ENCODE peak calls at places on chromosomes 16 and 17, in seven cellular contexts. B is neuronal stem cell; L is CD8-positive, alpha-beta T cell; G is AG04450; P is HL-60; O is heart left ventricle; A is body of pancreas. W is an unnamed sample.

GRCh38 chr16:84520778-84521770 is 16.6 kb upstream of the MEAK7 start:
- DNase-seq in P (no peak), A (no peak), B (no peak), O (no peak), G (no peak), L (no peak), W (peak)

GRCh38 chr17:76014925-76015261 is 12.2 kb downstream of the EVPL start:
- DNase-seq in O (no peak), A (peak), P (no peak), G (no peak), B (no peak), L (no peak), W (no peak)

GRCh38 chr16:11133344-11133921 is 122.6 kb downstream of the SOCS1 start:
- DNase-seq in P (peak), G (peak), L (no peak), O (peak), A (peak), B (no peak), W (peak)

GRCh38 chr17:28528329-28529011 is 22.3 kb downstream of the FOXN1 start:
- DNase-seq in A (no peak), L (no peak), B (no peak), G (no peak), O (no peak), P (no peak), W (no peak)

GRCh38 chr17:2390199-2390880 is 10.5 kb downstream of the MNT start:
- DNase-seq in G (no peak), L (no peak), A (no peak), O (peak), P (no peak), B (no peak), W (no peak)

GRCh38 chr16:81168406-81168805 is 70.1 kb upstream of the BCO1 start:
- DNase-seq in L (no peak), G (no peak), P (no peak), A (no peak), O (no peak), B (no peak), W (no peak)

GRCh38 chr17:70913086-70913485 is 743.8 kb downstream of the KCNJ2 start:
- DNase-seq in O (no peak), G (no peak), L (no peak), B (no peak), P (no peak), A (no peak), W (peak)

GRCh38 chr16:51374346-51374745 is 223.3 kb upstream of the SALL1 start:
- DNase-seq in O (no peak), B (no peak), G (peak), L (no peak), A (no peak), P (no peak), W (peak)

GRCh38 chr16:77896357-77896972 is 108.1 kb downstream of the VAT1L start:
- DNase-seq in P (no peak), O (no peak), G (no peak), L (no peak), B (no peak), A (no peak), W (peak)

GRCh38 chr16:66740010-66740409 is 11.4 kb downstream of the DYNC1LI2 start:
- DNase-seq in G (no peak), A (peak), L (peak), P (no peak), B (peak), O (no peak), W (peak)

GRCh38 chr17:50118828-50119218 is 11.1 kb downstream of the SAMD14 start:
- DNase-seq in A (no peak), L (no peak), P (no peak), G (no peak), O (no peak), B (no peak), W (no peak)

GRCh38 chr16:65062736-65063583 is 58.9 kb downstream of the CDH11 start:
- DNase-seq in O (no peak), G (no peak), B (no peak), L (no peak), A (no peak), P (no peak), W (no peak)

GRCh38 chr17:33712120-33712519 is 419.0 kb upstream of the ASIC2 start:
- DNase-seq in P (no peak), G (no peak), A (no peak), B (no peak), O (no peak), L (no peak), W (no peak)

GRCh38 chr16:2468725-2469398 is 2.2 kb upstream of the NTN3 start:
- DNase-seq in A (peak), G (no peak), O (peak), L (no peak), P (peak), B (no peak), W (no peak)

GRCh38 chr17:4530799-4531730 is 24.1 kb downstream of the MYBBP1A start:
- DNase-seq in G (no peak), O (no peak), A (no peak), B (no peak), L (no peak), P (no peak), W (peak)
- H3K27ac ChIP-seq in G (no peak), O (peak), A (no peak), B (no peak), L (no peak), P (no peak), W (no peak)

DNA sequence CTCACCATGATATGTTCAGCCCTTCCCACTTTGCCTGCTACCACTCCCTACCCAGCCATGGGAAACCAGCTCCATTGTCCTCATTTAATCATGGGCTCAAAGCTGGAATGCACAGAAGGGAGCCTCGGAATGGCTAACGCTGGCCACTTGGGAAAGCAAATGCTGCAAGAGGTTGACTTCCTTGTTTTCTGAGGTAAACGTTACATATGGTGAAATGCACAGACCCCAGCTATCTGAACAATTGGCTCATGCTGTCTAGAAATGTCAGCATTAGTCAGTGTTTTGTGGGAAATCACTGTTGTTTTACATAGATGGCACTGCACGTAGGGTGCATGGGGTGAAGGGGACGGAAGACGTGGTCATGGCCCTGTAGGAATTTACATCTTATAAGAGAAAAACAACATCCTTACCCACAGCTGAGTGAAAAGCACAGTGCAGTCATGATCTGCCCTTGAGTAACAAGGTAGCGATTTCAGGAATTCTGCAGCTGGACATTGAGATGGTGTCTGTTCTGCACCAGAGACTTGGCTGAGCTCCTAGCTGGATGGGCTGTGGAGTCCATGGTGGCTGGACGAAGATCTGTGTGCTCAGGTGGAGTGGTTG is 15.2 kb downstream of the RPTOR start:
- DNase-seq in G (peak), O (no peak), A (no peak), P (no peak), L (no peak), B (no peak), W (no peak)
- H3K27ac ChIP-seq in G (peak), O (no peak), A (no peak), P (peak), L (no peak), B (no peak), W (no peak)

DNA sequence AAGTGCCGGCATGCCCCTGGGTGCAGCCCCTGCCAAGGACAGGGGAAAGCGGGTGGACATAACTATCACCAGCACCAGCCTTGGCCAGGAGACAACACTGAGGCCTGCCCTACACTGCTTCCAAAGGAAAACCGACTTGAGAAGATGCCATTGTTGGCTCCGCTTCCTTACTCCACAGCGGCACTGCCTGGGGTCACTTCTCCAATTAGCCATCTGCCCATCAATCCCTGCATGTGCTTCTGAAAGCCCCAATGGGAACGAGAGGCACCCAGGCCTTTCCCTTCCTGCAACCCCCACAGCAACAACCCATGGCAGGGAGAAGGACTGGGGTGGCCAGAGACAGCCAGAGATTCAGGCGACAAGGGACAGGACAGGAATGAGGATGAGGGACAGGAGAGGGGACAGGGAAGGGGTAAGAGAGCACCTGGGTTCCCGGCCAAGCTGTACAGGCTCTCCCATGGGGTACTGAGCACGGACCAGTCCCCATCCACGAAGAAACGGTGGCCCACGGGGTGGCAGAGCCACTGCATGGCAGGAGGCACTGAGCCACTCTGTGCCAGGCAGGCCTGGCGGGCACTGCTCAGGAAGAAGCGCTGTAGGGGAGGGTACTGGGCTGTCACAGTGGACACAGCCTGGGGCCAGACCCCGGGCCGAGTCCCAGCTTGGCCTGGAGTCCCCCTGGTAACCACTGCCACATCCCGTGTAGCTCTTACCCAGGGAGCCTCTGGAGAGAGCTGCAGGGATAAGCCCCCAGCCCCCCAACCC is 21.2 kb downstream of the SREBF1 start:
- DNase-seq in B (no peak), P (no peak), L (no peak), O (no peak), A (no peak), G (no peak), W (no peak)
- H3K27ac ChIP-seq in B (no peak), P (no peak), L (no peak), O (peak), A (no peak), G (no peak), W (no peak)

GRCh38 chr16:16108759-16109158 is 114.5 kb downstream of the ABCC6 start:
- DNase-seq in P (no peak), O (no peak), L (no peak), G (no peak), A (peak), B (no peak), W (no peak)
- H3K27ac ChIP-seq in P (no peak), O (no peak), L (no peak), G (no peak), A (no peak), B (no peak), W (no peak)

DNA sequence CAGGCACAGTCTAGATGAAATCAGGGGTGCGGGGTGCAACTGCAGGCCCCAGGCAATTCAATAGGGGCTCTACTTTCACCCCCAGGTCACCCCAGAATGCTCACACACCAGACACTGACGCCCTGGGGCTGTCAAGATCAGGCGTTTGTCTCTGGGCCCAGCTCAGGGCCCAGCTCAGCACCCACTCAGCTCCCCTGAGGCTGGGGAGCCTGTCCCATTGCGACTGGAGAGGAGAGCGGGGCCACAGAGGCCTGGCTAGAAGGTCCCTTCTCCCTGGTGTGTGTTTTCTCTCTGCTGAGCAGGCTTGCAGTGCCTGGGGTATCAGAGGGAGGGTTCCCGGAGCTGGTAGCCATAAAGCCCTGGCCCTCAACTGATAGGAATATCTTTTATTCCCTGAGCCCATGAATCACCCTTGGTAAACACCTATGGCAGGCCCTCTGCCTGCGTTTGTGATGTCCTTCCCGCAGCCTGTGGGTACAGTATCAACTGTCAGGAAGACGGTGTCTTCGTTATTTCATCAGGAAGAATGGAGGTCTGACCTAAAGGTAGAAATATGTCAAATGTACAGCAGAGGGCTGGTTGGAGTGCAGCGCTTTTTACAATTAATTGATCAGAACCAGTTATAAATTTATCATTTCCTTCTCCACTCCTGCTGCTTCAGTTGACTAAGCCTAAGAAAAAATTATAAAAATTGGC is 1.6 kb downstream of the HBA1 start:
- DNase-seq in B (no peak), A (no peak), P (no peak), L (no peak), G (no peak), O (no peak), W (no peak)
- H3K27ac ChIP-seq in B (no peak), A (no peak), P (no peak), L (no peak), G (no peak), O (no peak), W (no peak)